ENCODE peak calls at places on chromosomes 13 and 19, in seven cellular contexts. P is brain microvascular endothelial cell, A is endothelial cell of umbilical vein, H is astrocyte of the spinal cord, O is ovary, F is heart left ventricle, I is thoracic aorta. W is an unnamed sample.

GRCh38 chr13:98450495-98451167 is 126.3 kb downstream of the STK24 start:
- DNase-seq in P (no peak), A (no peak), H (peak), O (no peak), F (peak), I (no peak), W (peak)

GRCh38 chr19:13689050-13689449 is 75.3 kb upstream of the MRI1 start:
- DNase-seq in P (peak), A (peak), H (no peak), O (no peak), F (no peak), I (no peak), W (peak)

GRCh38 chr19:47613165-47614146 is 4.5 kb downstream of the BICRA start:
- DNase-seq in P (peak), A (peak), H (peak), O (no peak), F (no peak), I (no peak), W (no peak)

GRCh38 chr13:33347866-33348265 is 62.3 kb upstream of the STARD13 start:
- DNase-seq in P (no peak), A (no peak), H (peak), O (no peak), F (no peak), I (no peak), W (no peak)

GRCh38 chr19:28606269-28607032 is 606.5 kb downstream of the UQCRFS1 start:
- DNase-seq in P (no peak), A (no peak), H (no peak), O (no peak), F (no peak), I (no peak), W (no peak)

GRCh38 chr19:38168632-38169031 is 55.4 kb downstream of the DPF1 start:
- DNase-seq in P (no peak), A (no peak), H (no peak), O (no peak), F (no peak), I (no peak), W (no peak)

GRCh38 chr19:34306213-34306661 is 51.9 kb downstream of the GARRE1 start:
- DNase-seq in P (no peak), A (no peak), H (no peak), O (no peak), F (no peak), I (no peak), W (no peak)

GRCh38 chr19:36081385-36081784 is 26.7 kb downstream of the WDR62 start:
- DNase-seq in P (no peak), A (no peak), H (no peak), O (no peak), F (no peak), I (no peak), W (no peak)

GRCh38 chr19:56725829-56726424 is 54.4 kb upstream of the ZNF835 start:
- DNase-seq in P (no peak), A (no peak), H (no peak), O (peak), F (no peak), I (no peak), W (peak)

GRCh38 chr13:67134322-67135129 is 95.6 kb downstream of the PCDH9 start:
- DNase-seq in P (peak), A (peak), H (peak), O (no peak), F (no peak), I (no peak), W (no peak)

GRCh38 chr13:101930331-101930730 is 471.5 kb downstream of the FGF14 start:
- DNase-seq in P (no peak), A (no peak), H (no peak), O (no peak), F (no peak), I (no peak), W (no peak)

GRCh38 chr19:11242864-11243797 is 3.7 kb downstream of the ANGPTL8 start:
- DNase-seq in P (peak), A (peak), H (peak), O (peak), F (peak), I (peak), W (peak)

GRCh38 chr19:47157455-47158321 is 27.1 kb downstream of the SAE1 start:
- DNase-seq in P (peak), A (peak), H (peak), O (no peak), F (peak), I (peak), W (peak)

GRCh38 chr19:308471-309205 is 17.4 kb upstream of the PLPP2 start:
- DNase-seq in P (no peak), A (no peak), H (no peak), O (no peak), F (no peak), I (no peak), W (no peak)

GRCh38 chr19:48250290-48251025 is 5.3 kb downstream of the CARD8 start:
- DNase-seq in P (no peak), A (no peak), H (no peak), O (no peak), F (no peak), I (no peak), W (no peak)

GRCh38 chr13:77918391-77919261 is at the start of gene EDNRB:
- DNase-seq in P (peak), A (peak), H (peak), O (peak), F (peak), I (no peak), W (peak)

GRCh38 chr13:71759506-71760225 is 107.3 kb downstream of the DACH1 start:
- DNase-seq in P (no peak), A (no peak), H (peak), O (no peak), F (no peak), I (no peak), W (no peak)

GRCh38 chr13:30796132-30796832 is 60.9 kb downstream of the ALOX5AP start:
- DNase-seq in P (peak), A (peak), H (peak), O (no peak), F (no peak), I (no peak), W (peak)

GRCh38 chr13:112443191-112444000 is 67.2 kb downstream of the SPACA7 start:
- DNase-seq in P (no peak), A (no peak), H (no peak), O (no peak), F (no peak), I (no peak), W (no peak)

GRCh38 chr13:48278806-48279205 is 24.7 kb upstream of the RB1 start:
- DNase-seq in P (no peak), A (peak), H (no peak), O (no peak), F (no peak), I (no peak), W (no peak)

GRCh38 chr13:77374786-77375185 is 47.9 kb upstream of the MYCBP2 start:
- DNase-seq in P (no peak), A (no peak), H (no peak), O (no peak), F (no peak), I (no peak), W (peak)

GRCh38 chr19:48121909-48122371 is 11.3 kb upstream of the PLA2G4C start:
- DNase-seq in P (no peak), A (peak), H (peak), O (no peak), F (no peak), I (no peak), W (no peak)

GRCh38 chr19:50516456-50516855 is 2.7 kb upstream of the ASPDH start:
- DNase-seq in P (no peak), A (no peak), H (no peak), O (no peak), F (no peak), I (no peak), W (no peak)

GRCh38 chr19:50794074-50794777 is 4.0 kb downstream of the ACP4 start:
- DNase-seq in P (no peak), A (no peak), H (no peak), O (no peak), F (no peak), I (no peak), W (no peak)

GRCh38 chr19:31969955-31970545 is 375.4 kb upstream of the ZNF507 start:
- DNase-seq in P (no peak), A (no peak), H (no peak), O (no peak), F (no peak), I (no peak), W (no peak)

GRCh38 chr13:51520524-51520923 is 63.7 kb upstream of the WDFY2 start:
- DNase-seq in P (peak), A (no peak), H (peak), O (no peak), F (no peak), I (no peak), W (no peak)

GRCh38 chr13:98447881-98448641 is 128.8 kb downstream of the STK24 start:
- DNase-seq in P (no peak), A (peak), H (peak), O (peak), F (peak), I (no peak), W (peak)

GRCh38 chr13:90414691-90415596 is 932.5 kb upstream of the MIR17HG start:
- DNase-seq in P (peak), A (peak), H (peak), O (no peak), F (no peak), I (no peak), W (no peak)

GRCh38 chr13:36088463-36088862 is 42.7 kb downstream of the DCLK1 start:
- DNase-seq in P (no peak), A (no peak), H (no peak), O (no peak), F (no peak), I (no peak), W (no peak)

GRCh38 chr13:112718318-112718717 is 28.5 kb downstream of the ATP11A start:
- DNase-seq in P (no peak), A (no peak), H (no peak), O (no peak), F (no peak), I (no peak), W (no peak)

DNA sequence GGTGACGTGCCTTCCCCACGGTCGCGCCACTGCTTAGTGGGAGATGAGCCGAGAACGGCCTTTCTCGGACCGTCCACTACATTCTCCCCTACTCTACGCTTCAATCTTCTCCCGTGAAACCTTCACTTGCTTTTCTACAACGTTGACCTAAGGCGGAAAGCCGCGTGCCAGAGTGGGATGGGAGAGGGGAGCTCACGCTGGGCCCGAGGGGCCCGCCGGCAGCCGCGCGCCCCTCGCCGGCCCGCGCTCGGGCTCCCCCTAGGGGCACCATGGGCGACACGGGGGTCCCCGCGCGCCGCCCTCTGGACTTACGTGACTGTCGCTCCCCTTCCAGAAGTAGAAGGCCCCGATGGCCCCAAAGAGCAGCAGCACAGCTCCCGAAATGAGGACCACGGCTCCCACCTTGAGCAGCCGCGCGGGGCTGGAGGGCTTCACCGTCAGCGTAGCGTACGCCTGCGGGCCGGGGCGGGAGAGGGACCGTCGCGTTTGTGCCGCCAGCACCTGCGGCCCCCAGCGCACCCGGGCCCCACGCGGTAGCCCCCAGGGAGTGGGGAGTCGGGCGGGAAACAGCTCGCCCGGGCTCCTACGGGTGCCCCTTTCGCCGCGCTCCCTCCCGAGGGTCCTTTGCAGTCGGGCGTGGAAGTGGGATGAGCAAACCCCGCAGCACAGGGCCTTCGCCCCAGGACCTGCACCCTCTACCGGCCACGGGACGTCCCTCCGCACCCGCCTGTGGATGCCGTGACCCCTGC is 727 bp downstream of the CNMD start:
- DNase-seq in P (no peak), A (peak), H (no peak), O (no peak), F (no peak), I (no peak), W (peak)
- H3K4me3 ChIP-seq in P (peak), A (peak), H (peak), O (no peak), F (peak), I (peak), W (peak)

DNA sequence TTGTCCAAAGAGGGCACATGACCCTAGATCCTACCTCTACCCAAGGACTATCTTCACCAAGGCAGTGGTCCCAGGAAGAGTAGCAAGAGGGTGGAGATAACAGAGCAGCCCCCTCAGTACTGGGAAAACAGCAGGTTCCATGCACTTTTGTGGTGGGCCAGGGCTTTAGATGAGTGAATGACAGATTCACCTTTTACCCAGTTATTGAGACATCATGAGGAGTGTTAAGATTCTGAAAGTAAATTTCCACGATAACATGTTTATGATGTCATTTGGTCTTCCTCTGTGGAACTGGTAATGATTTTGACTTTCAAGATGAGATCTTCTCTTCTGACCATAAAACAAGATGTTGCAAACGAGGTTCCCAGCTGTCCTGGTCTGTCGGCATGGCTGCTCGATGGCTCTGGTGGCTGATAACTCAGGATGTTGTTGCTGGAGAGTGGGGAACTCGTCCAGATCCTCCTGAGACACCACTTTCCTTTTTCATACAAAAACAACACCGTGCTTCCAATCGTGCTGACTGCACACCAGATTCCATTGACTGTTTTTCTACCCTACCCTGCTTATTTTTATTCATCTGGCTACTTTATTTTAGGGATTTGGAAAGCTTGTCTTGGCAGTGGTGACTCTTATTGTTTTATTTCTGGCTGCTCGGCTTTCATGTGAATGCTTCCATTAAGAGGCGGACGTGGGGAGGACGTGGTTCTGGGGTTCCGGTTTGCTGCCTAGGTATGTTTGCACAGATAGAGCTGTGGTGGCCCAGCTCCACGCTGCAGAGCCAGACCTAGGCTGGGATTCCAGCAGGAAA is 88.5 kb downstream of the LRCH1 start:
- DNase-seq in P (no peak), A (peak), H (peak), O (no peak), F (peak), I (no peak), W (no peak)
- H3K4me3 ChIP-seq in P (peak), A (no peak), H (peak), O (peak), F (peak), I (peak), W (no peak)

GRCh38 chr13:111201304-111201940 is 86.3 kb downstream of the ARHGEF7 start:
- DNase-seq in P (no peak), A (no peak), H (no peak), O (no peak), F (no peak), I (no peak), W (no peak)
- H3K4me3 ChIP-seq in P (no peak), A (no peak), H (no peak), O (no peak), F (no peak), I (no peak), W (no peak)

GRCh38 chr13:49464621-49465325 is 20.7 kb downstream of the SETDB2 start:
- DNase-seq in P (no peak), A (no peak), H (peak), O (no peak), F (no peak), I (no peak), W (no peak)

GRCh38 chr13:49472186-49472585 is 23.6 kb upstream of the PHF11 start:
- DNase-seq in P (no peak), A (no peak), H (no peak), O (no peak), F (no peak), I (no peak), W (no peak)

GRCh38 chr13:49466240-49466914 is 22.3 kb downstream of the SETDB2 start:
- DNase-seq in P (no peak), A (no peak), H (no peak), O (no peak), F (no peak), I (no peak), W (no peak)
- H3K4me3 ChIP-seq in P (no peak), A (no peak), H (no peak), O (no peak), F (no peak), I (no peak), W (no peak)

GRCh38 chr19:49451430-49452181 is at the start of gene PIH1D1:
- DNase-seq in P (peak), A (peak), H (peak), O (peak), F (peak), I (peak), W (peak)

GRCh38 chr19:49447485-49448431 is 3.9 kb downstream of the PIH1D1 start:
- DNase-seq in P (no peak), A (peak), H (peak), O (peak), F (no peak), I (no peak), W (peak)

GRCh38 chr19:49448432-49448786 is 3.2 kb downstream of the PIH1D1 start:
- DNase-seq in P (no peak), A (no peak), H (no peak), O (no peak), F (no peak), I (no peak), W (no peak)

GRCh38 chr19:49453013-49453756 is at the start of gene ALDH16A1:
- DNase-seq in P (peak), A (peak), H (peak), O (peak), F (peak), I (peak), W (peak)

DNA sequence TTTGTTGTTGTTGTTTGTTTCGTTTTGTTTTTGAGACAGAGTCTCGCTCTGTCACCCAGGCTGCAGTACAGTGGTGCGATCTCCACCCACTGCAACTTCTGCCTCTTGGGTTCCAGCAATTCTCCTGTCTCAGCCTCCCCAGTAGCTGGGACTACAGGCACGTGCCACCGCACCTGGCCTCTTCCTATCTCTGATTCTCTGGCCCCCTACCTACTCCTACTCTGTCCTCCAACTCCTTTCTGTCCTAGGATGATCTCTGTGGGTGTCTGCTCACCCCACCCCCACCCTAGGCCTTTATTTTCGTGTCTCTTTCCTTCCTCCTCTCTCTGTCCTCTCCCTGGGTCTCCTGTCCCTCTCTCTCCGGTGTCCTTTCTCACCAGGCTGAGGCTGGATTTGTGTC is 1.2 kb downstream of the PIH1D1 start:
- DNase-seq in P (no peak), A (no peak), H (no peak), O (no peak), F (no peak), I (no peak), W (no peak)
- H3K4me3 ChIP-seq in P (no peak), A (no peak), H (peak), O (no peak), F (no peak), I (peak), W (no peak)

DNA sequence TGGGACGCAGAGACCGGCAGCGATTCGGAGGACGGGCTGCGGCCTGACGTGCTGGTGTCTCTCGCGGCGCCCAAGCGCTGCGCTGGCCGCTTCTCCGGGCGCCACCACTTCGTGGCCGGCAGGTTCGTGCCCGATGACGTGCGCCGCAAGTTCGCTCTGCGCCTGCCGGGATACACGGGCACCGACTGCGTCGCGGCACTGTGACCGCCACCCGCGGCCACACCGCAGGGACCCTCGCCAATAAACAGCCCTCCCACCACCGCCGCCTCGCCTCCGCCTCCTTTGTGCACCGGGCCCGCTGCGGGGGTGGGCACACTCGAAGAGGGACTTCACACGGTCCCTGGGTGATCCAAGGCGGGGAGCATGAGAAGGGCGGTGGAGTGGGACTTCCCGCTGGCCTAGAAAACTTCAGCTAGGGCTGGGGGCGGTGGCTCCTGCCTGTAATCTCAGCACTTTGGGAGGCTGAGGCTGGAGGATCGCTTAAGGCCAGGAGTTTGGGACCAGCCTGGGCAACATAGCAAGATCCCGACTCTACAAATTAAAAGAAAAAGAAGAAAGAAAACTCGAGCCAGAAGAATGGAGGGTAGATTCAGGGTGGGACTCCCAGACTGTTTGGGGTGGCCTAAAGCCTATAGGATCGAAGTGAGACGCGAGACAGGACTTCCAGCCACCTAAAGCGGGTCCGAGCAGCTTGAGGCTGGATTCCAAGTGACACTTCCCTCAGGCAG is 580 bp upstream of the CILP2 start:
- DNase-seq in P (no peak), A (no peak), H (no peak), O (no peak), F (no peak), I (no peak), W (no peak)
- H3K4me3 ChIP-seq in P (no peak), A (no peak), H (no peak), O (no peak), F (no peak), I (peak), W (peak)

DNA sequence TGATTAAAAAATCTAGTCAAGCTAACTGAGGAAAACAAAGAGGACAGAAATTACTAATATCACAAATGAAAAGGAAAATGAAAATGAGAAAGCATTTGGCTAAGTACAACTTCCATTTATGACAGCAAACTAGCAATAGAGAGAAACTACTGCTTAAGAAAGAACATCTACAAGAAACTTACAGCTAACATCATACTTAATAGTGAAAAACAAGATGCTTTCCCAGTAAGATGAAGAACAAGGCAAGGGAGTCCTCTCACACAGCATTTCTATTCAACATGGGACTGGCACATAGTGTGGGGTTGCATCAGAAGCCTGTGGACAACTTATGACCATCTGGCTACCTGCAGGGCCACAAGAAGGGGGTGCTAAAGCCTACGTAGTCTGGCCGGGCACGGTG is 39.3 kb downstream of the ZNF44 start:
- DNase-seq in P (no peak), A (no peak), H (no peak), O (no peak), F (no peak), I (no peak), W (no peak)
- H3K4me3 ChIP-seq in P (no peak), A (no peak), H (no peak), O (no peak), F (no peak), I (no peak), W (no peak)